ENCODE peak calls at places on chromosomes 11 and 22, in eight cellular contexts. One of them, this sample, is unnamed. For H3K4me1, the result is how much of the 10 kb centered on the place peaks cover.

GRCh38 chr11:1435820-1436467 is 46.2 kb downstream of the BRSK2 start:
- DNase-seq in effector memory CD4-positive, alpha-beta T cell: no peak
- DNase-seq in body of pancreas: no peak
- DNase-seq in heart left ventricle: no peak
- DNase-seq in fibroblast of lung: no peak
- DNase-seq in cardiac muscle cell: no peak
- DNase-seq in CD8-positive, alpha-beta memory T cell: no peak
- DNase-seq in suprapubic skin: no peak
- DNase-seq in this sample: no peak

GRCh38 chr22:19728271-19728670 is 4.9 kb downstream of the GP1BB start:
- DNase-seq in CD8-positive, alpha-beta memory T cell: no peak
- DNase-seq in cardiac muscle cell: no peak
- DNase-seq in suprapubic skin: no peak
- DNase-seq in effector memory CD4-positive, alpha-beta T cell: no peak
- DNase-seq in heart left ventricle: no peak
- DNase-seq in body of pancreas: peak
- DNase-seq in fibroblast of lung: no peak
- DNase-seq in this sample: no peak

GRCh38 chr11:77035580-77035979 is 1.4 kb downstream of the B3GNT6 start:
- DNase-seq in CD8-positive, alpha-beta memory T cell: no peak
- DNase-seq in effector memory CD4-positive, alpha-beta T cell: no peak
- DNase-seq in fibroblast of lung: no peak
- DNase-seq in suprapubic skin: no peak
- DNase-seq in cardiac muscle cell: no peak
- DNase-seq in body of pancreas: no peak
- DNase-seq in heart left ventricle: no peak
- DNase-seq in this sample: no peak

GRCh38 chr11:10382518-10382917 is 72.5 kb upstream of the AMPD3 start:
- DNase-seq in effector memory CD4-positive, alpha-beta T cell: no peak
- DNase-seq in cardiac muscle cell: no peak
- DNase-seq in body of pancreas: no peak
- DNase-seq in fibroblast of lung: no peak
- DNase-seq in heart left ventricle: no peak
- DNase-seq in suprapubic skin: no peak
- DNase-seq in CD8-positive, alpha-beta memory T cell: no peak
- DNase-seq in this sample: no peak

GRCh38 chr11:71286701-71287643 is 34.6 kb upstream of the SHANK2 start:
- DNase-seq in fibroblast of lung: peak
- DNase-seq in CD8-positive, alpha-beta memory T cell: no peak
- DNase-seq in body of pancreas: peak
- DNase-seq in effector memory CD4-positive, alpha-beta T cell: no peak
- DNase-seq in heart left ventricle: no peak
- DNase-seq in cardiac muscle cell: peak
- DNase-seq in suprapubic skin: peak
- DNase-seq in this sample: peak

GRCh38 chr11:88818978-88819377 is 246.8 kb downstream of the GRM5 start:
- DNase-seq in heart left ventricle: no peak
- DNase-seq in body of pancreas: no peak
- DNase-seq in cardiac muscle cell: no peak
- DNase-seq in suprapubic skin: no peak
- DNase-seq in fibroblast of lung: no peak
- DNase-seq in effector memory CD4-positive, alpha-beta T cell: no peak
- DNase-seq in CD8-positive, alpha-beta memory T cell: no peak
- DNase-seq in this sample: no peak

GRCh38 chr11:88292156-88292844 is 45.2 kb downstream of the CTSC start:
- DNase-seq in heart left ventricle: no peak
- DNase-seq in cardiac muscle cell: peak
- DNase-seq in effector memory CD4-positive, alpha-beta T cell: no peak
- DNase-seq in fibroblast of lung: peak
- DNase-seq in body of pancreas: peak
- DNase-seq in suprapubic skin: no peak
- DNase-seq in CD8-positive, alpha-beta memory T cell: no peak
- DNase-seq in this sample: peak

GRCh38 chr11:74720596-74721478 is 10.4 kb downstream of the CHRDL2 start:
- DNase-seq in effector memory CD4-positive, alpha-beta T cell: no peak
- DNase-seq in fibroblast of lung: peak
- DNase-seq in body of pancreas: no peak
- DNase-seq in heart left ventricle: peak
- DNase-seq in suprapubic skin: no peak
- DNase-seq in CD8-positive, alpha-beta memory T cell: no peak
- DNase-seq in cardiac muscle cell: peak
- DNase-seq in this sample: no peak

GRCh38 chr11:88353386-88353785 is 15.8 kb upstream of the CTSC start:
- DNase-seq in fibroblast of lung: no peak
- DNase-seq in body of pancreas: no peak
- DNase-seq in effector memory CD4-positive, alpha-beta T cell: no peak
- DNase-seq in cardiac muscle cell: no peak
- DNase-seq in suprapubic skin: no peak
- DNase-seq in heart left ventricle: no peak
- DNase-seq in CD8-positive, alpha-beta memory T cell: no peak
- DNase-seq in this sample: no peak

GRCh38 chr11:11976476-11977187 is 31.8 kb downstream of the DKK3 start:
- DNase-seq in body of pancreas: no peak
- DNase-seq in suprapubic skin: no peak
- DNase-seq in effector memory CD4-positive, alpha-beta T cell: no peak
- DNase-seq in CD8-positive, alpha-beta memory T cell: no peak
- DNase-seq in cardiac muscle cell: no peak
- DNase-seq in fibroblast of lung: peak
- DNase-seq in heart left ventricle: peak
- DNase-seq in this sample: no peak

GRCh38 chr11:62851807-62852522 is 12.6 kb upstream of the WDR74 start:
- DNase-seq in effector memory CD4-positive, alpha-beta T cell: no peak
- DNase-seq in heart left ventricle: no peak
- DNase-seq in suprapubic skin: no peak
- DNase-seq in cardiac muscle cell: no peak
- DNase-seq in fibroblast of lung: no peak
- DNase-seq in CD8-positive, alpha-beta memory T cell: no peak
- DNase-seq in body of pancreas: no peak
- DNase-seq in this sample: no peak

GRCh38 chr11:62854013-62854824 is 14.8 kb upstream of the WDR74 start:
- DNase-seq in CD8-positive, alpha-beta memory T cell: no peak
- DNase-seq in body of pancreas: no peak
- DNase-seq in fibroblast of lung: no peak
- DNase-seq in cardiac muscle cell: no peak
- DNase-seq in effector memory CD4-positive, alpha-beta T cell: no peak
- DNase-seq in suprapubic skin: no peak
- DNase-seq in heart left ventricle: no peak
- DNase-seq in this sample: no peak

GRCh38 chr11:62850911-62851806 is 11.8 kb upstream of the WDR74 start:
- DNase-seq in heart left ventricle: no peak
- DNase-seq in effector memory CD4-positive, alpha-beta T cell: no peak
- DNase-seq in CD8-positive, alpha-beta memory T cell: no peak
- DNase-seq in cardiac muscle cell: no peak
- DNase-seq in fibroblast of lung: no peak
- DNase-seq in suprapubic skin: no peak
- DNase-seq in body of pancreas: no peak
- DNase-seq in this sample: peak

GRCh38 chr11:62853279-62853965 is 14.0 kb upstream of the WDR74 start:
- DNase-seq in fibroblast of lung: no peak
- DNase-seq in heart left ventricle: no peak
- DNase-seq in effector memory CD4-positive, alpha-beta T cell: no peak
- DNase-seq in suprapubic skin: no peak
- DNase-seq in CD8-positive, alpha-beta memory T cell: no peak
- DNase-seq in cardiac muscle cell: no peak
- DNase-seq in body of pancreas: no peak
- DNase-seq in this sample: no peak

DNA sequence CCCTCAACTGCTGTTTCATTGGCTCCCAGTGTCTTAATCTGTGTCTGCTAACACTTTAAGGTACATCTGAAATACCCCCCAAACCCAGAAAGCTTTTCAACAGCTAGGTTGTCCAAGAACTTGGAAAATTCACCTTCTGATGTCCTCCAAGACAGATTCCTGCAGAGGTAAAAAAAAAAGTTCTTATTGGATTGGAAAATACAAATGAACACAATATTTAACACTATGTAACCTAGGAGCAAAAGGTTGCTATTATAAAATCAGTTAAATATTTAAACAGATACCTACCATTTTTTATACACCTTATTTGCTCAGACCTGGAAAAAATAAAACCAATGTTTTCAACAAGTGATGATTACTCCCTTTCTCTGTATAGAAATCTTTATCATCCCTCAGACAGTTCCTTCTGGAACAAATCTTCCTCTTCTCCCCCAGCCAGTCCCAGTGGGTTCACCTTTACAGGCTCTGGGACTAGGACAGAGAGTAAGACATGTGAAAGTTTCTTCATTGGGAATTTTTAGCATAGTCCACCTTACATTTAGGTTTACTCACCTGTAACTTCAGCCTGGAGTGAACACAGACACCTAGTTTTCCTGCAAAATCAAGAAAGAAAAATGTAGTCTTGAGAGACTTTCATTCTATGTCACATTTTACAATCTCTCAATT is 13.3 kb upstream of the WDR74 start:
- DNase-seq in fibroblast of lung: no peak
- DNase-seq in suprapubic skin: no peak
- DNase-seq in cardiac muscle cell: no peak
- DNase-seq in heart left ventricle: no peak
- DNase-seq in CD8-positive, alpha-beta memory T cell: no peak
- DNase-seq in effector memory CD4-positive, alpha-beta T cell: no peak
- DNase-seq in body of pancreas: no peak
- DNase-seq in this sample: no peak
- H3K4me3 ChIP-seq in fibroblast of lung: peak
- H3K4me3 ChIP-seq in suprapubic skin: no peak
- H3K4me3 ChIP-seq in cardiac muscle cell: no peak
- H3K4me3 ChIP-seq in heart left ventricle: no peak
- H3K4me3 ChIP-seq in CD8-positive, alpha-beta memory T cell: no peak
- H3K4me3 ChIP-seq in effector memory CD4-positive, alpha-beta T cell: no peak
- H3K4me3 ChIP-seq in body of pancreas: no peak
- H3K4me3 ChIP-seq in this sample: peak

GRCh38 chr11:132052904-132053303 is 682.5 kb downstream of the NTM start:
- DNase-seq in body of pancreas: no peak
- DNase-seq in CD8-positive, alpha-beta memory T cell: no peak
- DNase-seq in effector memory CD4-positive, alpha-beta T cell: no peak
- DNase-seq in heart left ventricle: no peak
- DNase-seq in suprapubic skin: no peak
- DNase-seq in fibroblast of lung: peak
- DNase-seq in cardiac muscle cell: no peak
- DNase-seq in this sample: no peak

GRCh38 chr11:132049205-132049604 is 678.8 kb downstream of the NTM start:
- DNase-seq in fibroblast of lung: no peak
- DNase-seq in cardiac muscle cell: no peak
- DNase-seq in suprapubic skin: no peak
- DNase-seq in effector memory CD4-positive, alpha-beta T cell: no peak
- DNase-seq in CD8-positive, alpha-beta memory T cell: no peak
- DNase-seq in body of pancreas: no peak
- DNase-seq in heart left ventricle: no peak
- DNase-seq in this sample: no peak

GRCh38 chr11:132050577-132051180 is 680.3 kb downstream of the NTM start:
- DNase-seq in cardiac muscle cell: no peak
- DNase-seq in suprapubic skin: no peak
- DNase-seq in fibroblast of lung: peak
- DNase-seq in effector memory CD4-positive, alpha-beta T cell: no peak
- DNase-seq in heart left ventricle: no peak
- DNase-seq in CD8-positive, alpha-beta memory T cell: no peak
- DNase-seq in body of pancreas: no peak
- DNase-seq in this sample: no peak

GRCh38 chr11:132050081-132050480 is 679.7 kb downstream of the NTM start:
- DNase-seq in heart left ventricle: peak
- DNase-seq in effector memory CD4-positive, alpha-beta T cell: no peak
- DNase-seq in body of pancreas: no peak
- DNase-seq in cardiac muscle cell: no peak
- DNase-seq in suprapubic skin: no peak
- DNase-seq in CD8-positive, alpha-beta memory T cell: no peak
- DNase-seq in fibroblast of lung: no peak
- DNase-seq in this sample: no peak

GRCh38 chr11:132051704-132052103 is 681.3 kb downstream of the NTM start:
- DNase-seq in heart left ventricle: no peak
- DNase-seq in CD8-positive, alpha-beta memory T cell: no peak
- DNase-seq in suprapubic skin: no peak
- DNase-seq in cardiac muscle cell: no peak
- DNase-seq in effector memory CD4-positive, alpha-beta T cell: no peak
- DNase-seq in fibroblast of lung: no peak
- DNase-seq in body of pancreas: no peak
- DNase-seq in this sample: no peak
- H3K4me1 ChIP-seq in heart left ventricle: under half
- H3K4me1 ChIP-seq in CD8-positive, alpha-beta memory T cell: under half
- H3K4me1 ChIP-seq in suprapubic skin: under half
- H3K4me1 ChIP-seq in cardiac muscle cell: under half
- H3K4me1 ChIP-seq in effector memory CD4-positive, alpha-beta T cell: under half
- H3K4me1 ChIP-seq in fibroblast of lung: under half
- H3K4me1 ChIP-seq in body of pancreas: under half
- H3K4me1 ChIP-seq in this sample: under half

GRCh38 chr11:73388241-73389133 is 12.3 kb downstream of the RELT start:
- DNase-seq in CD8-positive, alpha-beta memory T cell: no peak
- DNase-seq in suprapubic skin: no peak
- DNase-seq in cardiac muscle cell: no peak
- DNase-seq in fibroblast of lung: no peak
- DNase-seq in body of pancreas: no peak
- DNase-seq in heart left ventricle: peak
- DNase-seq in effector memory CD4-positive, alpha-beta T cell: no peak
- DNase-seq in this sample: no peak
- H3K4me3 ChIP-seq in CD8-positive, alpha-beta memory T cell: no peak
- H3K4me3 ChIP-seq in suprapubic skin: no peak
- H3K4me3 ChIP-seq in cardiac muscle cell: no peak
- H3K4me3 ChIP-seq in fibroblast of lung: no peak
- H3K4me3 ChIP-seq in body of pancreas: no peak
- H3K4me3 ChIP-seq in heart left ventricle: no peak
- H3K4me3 ChIP-seq in effector memory CD4-positive, alpha-beta T cell: no peak
- H3K4me3 ChIP-seq in this sample: no peak

DNA sequence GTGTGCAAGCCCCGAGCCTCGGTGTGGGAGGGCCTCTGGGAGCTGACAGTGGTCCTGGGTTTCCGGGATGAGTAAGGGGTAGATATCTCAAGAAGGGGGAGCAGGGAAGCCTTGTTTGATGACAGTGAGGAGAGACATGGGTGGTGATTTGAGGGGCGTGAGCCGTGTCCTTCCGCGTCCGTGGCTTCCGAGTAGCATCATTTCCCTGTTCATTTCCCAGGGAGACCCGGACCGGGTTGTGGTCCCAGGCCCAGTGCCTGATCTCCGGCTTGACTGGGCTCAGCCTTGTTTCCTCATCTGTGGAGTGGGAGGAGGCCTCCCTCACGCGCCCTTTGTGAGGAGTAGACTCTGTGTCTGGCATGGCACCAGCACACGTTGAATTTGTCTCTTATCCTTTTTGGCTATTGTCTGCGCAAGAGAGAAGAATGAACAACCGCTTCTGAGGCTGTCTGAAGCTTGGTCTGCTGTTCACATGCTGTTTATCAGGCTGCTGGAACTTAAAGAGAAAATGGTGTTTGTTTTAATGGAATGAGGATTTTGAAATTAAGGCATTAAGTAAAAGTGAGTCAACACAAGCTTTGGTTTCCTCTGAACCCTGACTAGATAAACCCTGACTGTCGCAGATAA is 348.5 kb downstream of the TBC1D22A start:
- DNase-seq in effector memory CD4-positive, alpha-beta T cell: no peak
- DNase-seq in heart left ventricle: no peak
- DNase-seq in fibroblast of lung: peak
- DNase-seq in CD8-positive, alpha-beta memory T cell: no peak
- DNase-seq in suprapubic skin: no peak
- DNase-seq in body of pancreas: no peak
- DNase-seq in cardiac muscle cell: peak
- DNase-seq in this sample: no peak
- H3K4me1 ChIP-seq in effector memory CD4-positive, alpha-beta T cell: under half
- H3K4me1 ChIP-seq in heart left ventricle: under half
- H3K4me1 ChIP-seq in fibroblast of lung: under half
- H3K4me1 ChIP-seq in CD8-positive, alpha-beta memory T cell: under half
- H3K4me1 ChIP-seq in suprapubic skin: under half
- H3K4me1 ChIP-seq in body of pancreas: under half
- H3K4me1 ChIP-seq in cardiac muscle cell: under half
- H3K4me1 ChIP-seq in this sample: under half

GRCh38 chr11:18778468-18778867 is 13.1 kb downstream of the PTPN5 start:
- DNase-seq in effector memory CD4-positive, alpha-beta T cell: no peak
- DNase-seq in cardiac muscle cell: peak
- DNase-seq in suprapubic skin: no peak
- DNase-seq in body of pancreas: no peak
- DNase-seq in fibroblast of lung: no peak
- DNase-seq in heart left ventricle: no peak
- DNase-seq in CD8-positive, alpha-beta memory T cell: no peak
- DNase-seq in this sample: no peak
- H3K4me3 ChIP-seq in effector memory CD4-positive, alpha-beta T cell: no peak
- H3K4me3 ChIP-seq in cardiac muscle cell: no peak
- H3K4me3 ChIP-seq in suprapubic skin: no peak
- H3K4me3 ChIP-seq in body of pancreas: no peak
- H3K4me3 ChIP-seq in fibroblast of lung: no peak
- H3K4me3 ChIP-seq in heart left ventricle: no peak
- H3K4me3 ChIP-seq in CD8-positive, alpha-beta memory T cell: no peak
- H3K4me3 ChIP-seq in this sample: no peak